ENCODE peak calls at places on chromosomes 13 and 19, in seven cellular contexts. V is GM12864; B is aorta; N is cardiac muscle cell; W is CD8-positive, alpha-beta memory T cell; H is left ventricle myocardium inferior; X is pancreas. K is an unnamed sample.

GRCh38 chr13:98279473-98280175 is 102.6 kb upstream of the RNF113B start:
- DNase-seq in V (peak; percentile 5), B (peak; percentile 63), N (no peak), W (no peak), H (no peak), X (no peak), K (no peak)

GRCh38 chr19:20077791-20078463 is at the start of gene ZNF90:
- DNase-seq in V (peak; percentile 83), B (peak; percentile 97), N (peak; percentile 99), W (peak; percentile 81), H (peak; percentile 92), X (peak; percentile 91), K (peak; percentile 89)

GRCh38 chr13:45301263-45301662 is 39.7 kb downstream of the TPT1 start:
- DNase-seq in V (no peak), B (no peak), N (no peak), W (no peak), H (no peak), X (no peak), K (no peak)

GRCh38 chr19:36051236-36051635 is 2.8 kb downstream of the THAP8 start:
- DNase-seq in V (no peak), B (no peak), N (peak; percentile 50), W (no peak), H (no peak), X (no peak), K (no peak)

GRCh38 chr13:45728759-45729158 is 26.6 kb downstream of the CBY2 start:
- DNase-seq in V (peak; percentile 21), B (no peak), N (peak; percentile 46), W (no peak), H (no peak), X (no peak), K (no peak)

GRCh38 chr19:39416626-39417120 is 4.2 kb downstream of the PLEKHG2 start:
- DNase-seq in V (no peak), B (no peak), N (no peak), W (no peak), H (no peak), X (no peak), K (no peak)

GRCh38 chr19:49593233-49594113 is 2.5 kb downstream of the PRR12 start:
- DNase-seq in V (peak; percentile 76), B (peak; percentile 96), N (peak; percentile 96), W (peak; percentile 88), H (peak; percentile 95), X (peak; percentile 92), K (peak; percentile 94)

GRCh38 chr19:57071414-57071813 is 48.4 kb upstream of the USP29 start:
- DNase-seq in V (no peak), B (no peak), N (no peak), W (no peak), H (no peak), X (no peak), K (no peak)

GRCh38 chr13:99737456-99737855 is 234.1 kb downstream of the ZIC5 start:
- DNase-seq in V (no peak), B (no peak), N (no peak), W (no peak), H (no peak), X (no peak), K (no peak)

GRCh38 chr13:109000207-109000606 is 370.8 kb downstream of the MYO16 start:
- DNase-seq in V (no peak), B (no peak), N (peak; percentile 5), W (no peak), H (no peak), X (no peak), K (no peak)

GRCh38 chr13:77715233-77715891 is 17.9 kb downstream of the SLAIN1 start:
- DNase-seq in V (no peak), B (no peak), N (no peak), W (no peak), H (no peak), X (no peak), K (no peak)

GRCh38 chr13:113489549-113490495 is 689 bp downstream of the DCUN1D2 start:
- DNase-seq in V (no peak), B (no peak), N (peak; percentile 38), W (peak; percentile 6), H (no peak), X (no peak), K (no peak)

GRCh38 chr19:51461723-51462161 is 3.5 kb upstream of the SIGLEC8 start:
- DNase-seq in V (no peak), B (peak; percentile 60), N (no peak), W (no peak), H (no peak), X (no peak), K (no peak)

GRCh38 chr19:10390652-10391286 is 10.4 kb upstream of the TYK2 start:
- DNase-seq in V (no peak), B (peak; percentile 69), N (peak; percentile 77), W (peak; percentile 65), H (peak; percentile 61), X (peak; percentile 80), K (no peak)

GRCh38 chr19:33345163-33345562 is 28.3 kb upstream of the CEBPG start:
- DNase-seq in V (no peak), B (no peak), N (no peak), W (no peak), H (no peak), X (no peak), K (no peak)

GRCh38 chr19:16661480-16662034 is 618 bp downstream of the TMEM38A start:
- DNase-seq in V (peak; percentile 36), B (peak; percentile 62), N (peak; percentile 50), W (peak; percentile 6), H (peak; percentile 71), X (peak; percentile 61), K (no peak)

GRCh38 chr19:10690351-10690781 is 10.9 kb upstream of the QTRT1 start:
- DNase-seq in V (no peak), B (no peak), N (no peak), W (no peak), H (no peak), X (no peak), K (no peak)

GRCh38 chr19:1817553-1818179 is 5.6 kb upstream of the ATP8B3 start:
- DNase-seq in V (no peak), B (no peak), N (no peak), W (no peak), H (peak; percentile 45), X (no peak), K (no peak)

GRCh38 chr19:56153507-56153906 is 12.4 kb downstream of the ZNF444 start:
- DNase-seq in V (no peak), B (no peak), N (peak; percentile 19), W (no peak), H (no peak), X (no peak), K (no peak)

GRCh38 chr19:42295831-42296525 is 6.0 kb upstream of the PRR19 start:
- DNase-seq in V (no peak), B (peak; percentile 84), N (peak; percentile 79), W (peak; percentile 85), H (peak; percentile 84), X (peak; percentile 97), K (no peak)

GRCh38 chr13:48066310-48066989 is 28.5 kb downstream of the MED4 start:
- DNase-seq in V (peak; percentile 25), B (no peak), N (no peak), W (no peak), H (no peak), X (no peak), K (peak; percentile 51)

GRCh38 chr19:51783373-51783772 is 11.6 kb upstream of the FPR3 start:
- DNase-seq in V (no peak), B (no peak), N (no peak), W (no peak), H (no peak), X (no peak), K (no peak)

GRCh38 chr19:492091-492531 is 4.2 kb upstream of the MADCAM1 start:
- DNase-seq in V (no peak), B (no peak), N (no peak), W (peak; percentile 52), H (no peak), X (no peak), K (no peak)

GRCh38 chr13:30898721-30899188 is 7.3 kb upstream of the MEDAG start:
- DNase-seq in V (no peak), B (peak; percentile 57), N (no peak), W (no peak), H (no peak), X (no peak), K (no peak)

GRCh38 chr19:5718579-5719273 is 1.2 kb downstream of the LONP1 start:
- DNase-seq in V (peak; percentile 34), B (no peak), N (no peak), W (no peak), H (no peak), X (no peak), K (no peak)

DNA sequence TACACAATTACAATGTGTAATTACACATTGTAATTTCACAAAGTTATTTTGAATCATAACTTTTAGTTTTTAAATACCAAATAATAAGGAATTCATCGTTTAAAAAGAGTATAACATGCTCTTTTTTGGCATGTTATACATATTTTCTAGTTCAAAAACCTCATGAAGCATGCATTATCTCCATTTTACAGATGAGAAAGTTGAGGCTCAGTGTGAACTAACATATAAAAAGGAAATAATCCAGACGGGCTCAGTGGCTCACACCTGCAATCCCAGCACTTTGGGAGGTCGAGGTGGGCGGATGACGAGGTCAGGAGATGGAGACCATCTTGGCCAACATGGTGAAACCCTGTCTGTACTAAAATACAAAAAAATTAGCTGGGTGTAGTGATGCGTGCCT is 107.9 kb downstream of the PCDH9 start:
- DNase-seq in V (no peak), B (no peak), N (no peak), W (no peak), H (no peak), X (no peak), K (no peak)
- H3K4me3 ChIP-seq in V (no peak overlapping the region), B (no peak overlapping the region), N (no peak overlapping the region), W (no peak overlapping the region), H (no peak overlapping the region), X (no peak overlapping the region), K (no peak overlapping the region)

GRCh38 chr13:33053397-33054066 is 37.3 kb downstream of the KL start:
- DNase-seq in V (no peak), B (no peak), N (no peak), W (no peak), H (no peak), X (no peak), K (no peak)

GRCh38 chr13:33052446-33052845 is 36.2 kb downstream of the KL start:
- DNase-seq in V (no peak), B (no peak), N (no peak), W (no peak), H (no peak), X (no peak), K (no peak)

GRCh38 chr13:33060815-33061214 is 44.6 kb downstream of the KL start:
- DNase-seq in V (no peak), B (no peak), N (no peak), W (no peak), H (no peak), X (no peak), K (no peak)

GRCh38 chr13:33058816-33059215 is 42.6 kb downstream of the KL start:
- DNase-seq in V (no peak), B (no peak), N (no peak), W (no peak), H (no peak), X (no peak), K (no peak)

GRCh38 chr13:33057019-33057785 is 41.0 kb downstream of the KL start:
- DNase-seq in V (no peak), B (no peak), N (no peak), W (no peak), H (no peak), X (no peak), K (no peak)
- H3K4me3 ChIP-seq in V (no peak overlapping the region), B (no peak overlapping the region), N (no peak overlapping the region), W (no peak overlapping the region), H (peak overlapping the region; percentile 42), X (no peak overlapping the region), K (no peak overlapping the region)

GRCh38 chr19:7924651-7925170 is 1.2 kb downstream of the CTXN1 start:
- DNase-seq in V (no peak), B (peak; percentile 51), N (no peak), W (no peak), H (no peak), X (no peak), K (no peak)
- H3K4me3 ChIP-seq in V (no peak overlapping the region), B (no peak overlapping the region), N (peak overlapping the region; percentile 63), W (no peak overlapping the region), H (peak overlapping the region; percentile 65), X (no peak overlapping the region), K (peak overlapping the region; percentile 31)

GRCh38 chr19:3670796-3671679 is 29.2 kb downstream of the PIP5K1C start:
- DNase-seq in V (no peak), B (peak; percentile 89), N (no peak), W (no peak), H (peak; percentile 86), X (no peak), K (no peak)
- H3K4me3 ChIP-seq in V (no peak overlapping the region), B (peak overlapping the region; percentile 15), N (no peak overlapping the region), W (no peak overlapping the region), H (peak overlapping the region; percentile 61), X (no peak overlapping the region), K (no peak overlapping the region)